ENCODE peak calls at places on chromosome 15, in four cellular contexts. K is K562, M is HepG2, P is HCT116. X is an unnamed sample.

GRCh38 chr15:94793641-94794040 is 562.3 kb downstream of the MCTP2 start:
- DNase-seq in M (no peak), P (no peak), K (no peak), X (no peak)

GRCh38 chr15:82585072-82585471 is 44.8 kb upstream of the RPS17 start:
- DNase-seq in P (no peak), M (no peak), K (no peak), X (no peak)

GRCh38 chr15:83248151-83248851 is 36.2 kb downstream of the BNC1 start:
- DNase-seq in K (peak; percentile 56), P (peak; percentile 67), M (peak; percentile 55), X (peak; percentile 42)

GRCh38 chr15:50182233-50183013 is 427 bp downstream of the SLC27A2 start:
- DNase-seq in K (peak; percentile 50), M (no peak), P (peak; percentile 8), X (no peak)

GRCh38 chr15:77066961-77067690 is 3.8 kb downstream of the TSPAN3 start:
- DNase-seq in P (no peak), M (peak; percentile 58), K (no peak), X (no peak)

GRCh38 chr15:100115711-100116090 is 226.1 kb downstream of the ADAMTS17 start:
- DNase-seq in M (no peak), K (no peak), P (no peak), X (no peak)

GRCh38 chr15:95087253-95087609 is 855.9 kb downstream of the MCTP2 start:
- DNase-seq in M (no peak), P (no peak), K (no peak), X (no peak)

GRCh38 chr15:78810003-78810376 is 1.3 kb downstream of the ADAMTS7 start:
- DNase-seq in K (no peak), P (no peak), M (no peak), X (no peak)

GRCh38 chr15:74541494-74542191 is 623 bp downstream of the ARID3B start:
- DNase-seq in P (no peak), M (peak; percentile 29), K (peak; percentile 66), X (no peak)

GRCh38 chr15:51883436-51883835 is 54.0 kb downstream of the TMOD3 start:
- DNase-seq in P (no peak), K (no peak), M (no peak), X (no peak)

GRCh38 chr15:87871738-87872315 is 384.7 kb downstream of the NTRK3 start:
- DNase-seq in K (no peak), M (no peak), P (no peak), X (no peak)

GRCh38 chr15:81296673-81297072 is 27.3 kb downstream of the STARD5 start:
- DNase-seq in P (no peak), M (no peak), K (no peak), X (no peak)

GRCh38 chr15:89750560-89751542 is at the start of gene MESP1:
- DNase-seq in P (peak; percentile 78), M (peak; percentile 84), K (peak; percentile 95), X (peak; percentile 48)

GRCh38 chr15:78067328-78068241 is 9.9 kb downstream of the TBC1D2B start:
- DNase-seq in K (no peak), M (no peak), P (no peak), X (no peak)

GRCh38 chr15:58555168-58556027 is 123.6 kb downstream of the LIPC start:
- DNase-seq in K (peak; percentile 56), M (no peak), P (no peak), X (no peak)

DNA sequence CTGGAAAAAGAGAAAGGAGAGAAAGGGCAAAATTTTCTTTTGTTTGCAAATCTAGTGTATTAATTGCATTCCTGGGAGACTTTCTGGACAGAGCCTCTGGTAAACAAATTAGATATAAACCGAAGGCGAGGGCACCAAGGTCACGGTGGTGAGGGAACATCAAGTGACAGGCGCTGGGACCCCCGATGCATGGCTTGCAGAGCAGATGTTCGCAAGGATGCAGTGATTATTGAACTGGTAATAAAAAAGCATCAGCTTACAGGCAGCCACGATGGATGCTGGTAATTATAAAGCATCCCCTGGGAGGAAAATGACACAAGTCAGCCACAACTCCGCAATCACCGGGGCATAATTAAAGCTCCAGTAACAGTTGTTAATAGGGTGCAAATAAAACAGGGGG is 231.1 kb upstream of the DPH6 start:
- DNase-seq in K (no peak), P (no peak), M (no peak), X (no peak)
- H3K4me3 ChIP-seq in K (no peak overlapping the region), P (no peak overlapping the region), M (no peak overlapping the region), X (no peak overlapping the region)

GRCh38 chr15:62190257-62190656 is 25.2 kb upstream of the C2CD4B start:
- DNase-seq in P (no peak), M (no peak), K (no peak), X (no peak)
- H3K27me3 ChIP-seq in P (peaks cover 28% of the 10 kb centered on the region), M (peaks cover 12% of the 10 kb centered on the region), K (peaks cover 17% of the 10 kb centered on the region), X (peaks cover 17% of the 10 kb centered on the region)

GRCh38 chr15:45442497-45443135 is 64.3 kb upstream of the GATM start:
- DNase-seq in P (no peak), M (no peak), K (no peak), X (no peak)
- TF ChIP-seq TCF7L2 in P (no peak), M (no peak), K (no peak), X (no peak)

DNA sequence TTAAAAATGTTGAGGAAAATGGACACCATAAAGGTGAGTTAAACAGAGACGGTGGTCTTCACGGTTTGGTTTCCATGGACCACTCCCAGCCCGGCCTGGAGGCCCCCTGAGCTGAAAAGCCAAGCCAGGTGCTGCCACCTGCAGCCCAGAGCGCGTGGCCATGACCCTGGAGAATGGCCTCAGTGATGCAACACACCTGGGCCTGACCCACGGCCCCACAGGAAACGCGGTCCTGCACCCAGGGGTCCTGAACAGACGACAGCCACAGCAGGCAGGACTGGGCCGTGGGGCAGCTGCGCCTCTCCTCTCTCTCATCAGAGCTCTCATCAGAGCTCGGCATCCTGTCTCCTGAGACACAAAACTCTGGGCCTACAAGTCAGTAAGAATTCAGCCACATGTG is 64.1 kb downstream of the NIPA2 start:
- DNase-seq in P (no peak), K (no peak), M (no peak), X (no peak)
- H3K4me3 ChIP-seq in P (no peak overlapping the region), K (no peak overlapping the region), M (no peak overlapping the region), X (no peak overlapping the region)

GRCh38 chr15:41881550-41881924 is 12.3 kb downstream of the SPTBN5 start:
- DNase-seq in P (no peak), M (no peak), K (no peak), X (no peak)

GRCh38 chr15:41884458-41884857 is 9.4 kb downstream of the SPTBN5 start:
- DNase-seq in K (no peak), M (no peak), P (no peak), X (no peak)

GRCh38 chr15:41881925-41882688 is 11.7 kb downstream of the SPTBN5 start:
- DNase-seq in M (no peak), P (no peak), K (peak; percentile 75), X (no peak)

GRCh38 chr15:41883484-41883825 is 10.4 kb downstream of the SPTBN5 start:
- DNase-seq in P (no peak), M (no peak), K (no peak), X (no peak)

DNA sequence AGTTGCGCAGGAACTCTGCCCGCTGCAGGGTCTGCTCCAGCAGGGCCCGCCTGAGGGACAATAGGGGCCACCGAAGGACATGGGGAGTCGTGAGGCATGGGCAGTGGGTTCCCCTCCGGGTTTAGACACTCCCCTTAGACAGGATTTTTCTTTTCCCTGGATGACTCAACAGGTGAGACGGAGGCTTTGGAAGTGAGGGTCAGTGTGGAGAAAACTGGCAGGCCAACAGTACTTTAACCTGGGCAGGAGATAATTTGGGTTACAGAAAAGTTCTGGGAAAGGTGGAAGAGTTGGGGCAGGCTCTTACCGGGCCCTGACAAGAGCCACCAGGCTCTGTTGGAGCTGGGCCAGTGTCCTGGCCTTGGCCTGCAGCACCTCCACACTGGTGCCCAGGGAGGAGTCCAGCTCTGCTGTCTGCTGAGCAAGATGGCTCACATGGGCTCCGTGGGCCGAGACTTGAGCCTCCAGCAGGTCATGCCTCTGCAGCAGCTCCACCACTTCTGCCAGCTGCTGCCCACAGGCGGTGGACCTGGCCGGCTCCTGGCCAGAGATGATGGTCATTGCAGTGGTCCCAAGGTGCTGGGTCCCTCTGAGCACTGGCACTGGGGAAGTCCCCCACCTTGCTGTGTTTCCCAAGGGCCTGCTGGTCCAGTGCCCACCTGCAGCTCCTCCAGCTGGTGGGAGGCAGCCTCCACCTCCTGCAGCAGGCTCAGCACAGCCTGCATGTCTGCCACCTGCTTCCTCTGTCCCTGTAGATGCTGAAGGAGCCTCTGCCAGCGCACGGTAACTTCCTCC is 11.0 kb downstream of the SPTBN5 start:
- DNase-seq in P (no peak), M (no peak), K (no peak), X (no peak)
- H3K27me3 ChIP-seq in P (no peaks in the 10 kb centered on the region), M (peaks cover 62% of the 10 kb centered on the region), K (peaks cover 81% of the 10 kb centered on the region), X (no peaks in the 10 kb centered on the region)

DNA sequence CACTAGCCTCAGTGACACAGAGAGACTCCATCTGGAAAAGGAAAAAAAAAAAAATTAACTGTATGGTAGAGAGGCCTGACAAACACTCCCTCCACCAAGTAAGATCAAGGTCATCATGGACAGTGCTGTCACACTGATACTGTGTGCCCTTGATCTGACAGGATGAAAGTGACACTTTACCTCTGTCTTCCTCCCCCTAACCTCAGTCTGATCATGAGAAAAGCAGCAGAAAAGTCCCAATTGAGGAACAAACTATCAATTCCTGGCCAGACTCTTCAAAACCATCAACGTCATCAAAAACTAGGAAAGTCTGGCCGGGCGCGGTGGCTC is 26.7 kb downstream of the PGPEP1L start:
- DNase-seq in M (no peak), K (no peak), P (no peak), X (no peak)
- TF ChIP-seq TCF7L2 in M (no peak), K (no peak), P (no peak), X (no peak)

DNA sequence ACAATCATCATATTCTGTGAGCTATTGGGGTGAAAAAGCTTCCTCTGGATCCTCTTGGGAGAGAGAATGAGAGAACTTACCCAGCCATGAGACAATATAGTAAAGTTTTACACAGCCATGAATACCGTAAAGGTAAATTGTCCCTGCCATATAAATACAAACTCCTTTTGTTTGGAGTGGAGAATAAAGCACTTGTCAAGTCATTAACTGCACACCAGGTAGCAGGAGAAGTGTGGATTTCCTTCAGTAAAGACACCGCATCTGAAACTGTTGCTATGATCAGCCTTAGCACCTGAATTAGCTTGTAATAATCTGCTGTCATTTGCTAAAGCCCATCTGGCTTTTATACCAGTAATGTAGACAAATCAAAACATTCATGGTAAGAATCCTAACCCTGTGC is 336.6 kb upstream of the SLCO3A1 start:
- DNase-seq in K (no peak), M (no peak), P (no peak), X (no peak)
- H3K4me3 ChIP-seq in K (no peak overlapping the region), M (no peak overlapping the region), P (no peak overlapping the region), X (no peak overlapping the region)

GRCh38 chr15:96324192-96324895 is 6.2 kb upstream of the NR2F2 start:
- DNase-seq in P (no peak), K (no peak), M (no peak), X (no peak)
- H3K27me3 ChIP-seq in P (no peaks in the 10 kb centered on the region), K (no peaks in the 10 kb centered on the region), M (no peaks in the 10 kb centered on the region), X (no peaks in the 10 kb centered on the region)

DNA sequence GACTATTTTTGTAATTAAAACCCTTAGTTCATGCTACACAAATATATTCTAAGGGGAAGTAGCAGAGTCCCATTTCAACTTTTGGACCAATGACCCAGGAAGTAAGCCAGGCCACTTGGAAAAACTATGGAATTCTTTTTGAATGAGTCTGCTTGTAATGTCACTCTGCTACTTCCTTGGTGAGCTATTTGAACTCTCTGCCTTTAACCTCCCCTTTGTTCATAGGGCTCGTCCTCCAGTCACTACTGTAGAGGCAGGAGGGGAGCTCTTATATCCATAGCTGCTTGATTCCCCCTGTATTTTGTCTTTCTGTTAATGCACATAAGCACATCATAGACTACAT is 119.6 kb downstream of the UACA start:
- DNase-seq in K (no peak), M (peak; percentile 66), P (peak; percentile 19), X (peak; percentile 35)
- TF ChIP-seq TCF7L2 in K (no peak), M (no peak), P (no peak), X (no peak)